ENCODE peak calls at places on chromosomes 4 and X, in nine cellular contexts. One of them, this sample, is unnamed.

GRCh38 chrX:130682990-130683389 is 220.0 kb downstream of the ENOX2 start:
- DNase-seq in Peyer's patch: no peak
- DNase-seq in progenitor cell of endocrine pancreas: no peak
- DNase-seq in astrocyte: peak
- DNase-seq in endodermal cell: no peak
- DNase-seq in natural killer cell: no peak
- DNase-seq in spleen: no peak
- DNase-seq in IMR-90: peak
- DNase-seq in cardiac fibroblast: peak
- DNase-seq in this sample: no peak

GRCh38 chr4:5747746-5748365 is 36.9 kb downstream of the EVC start:
- DNase-seq in Peyer's patch: no peak
- DNase-seq in progenitor cell of endocrine pancreas: no peak
- DNase-seq in astrocyte: peak
- DNase-seq in endodermal cell: no peak
- DNase-seq in natural killer cell: no peak
- DNase-seq in spleen: no peak
- DNase-seq in IMR-90: peak
- DNase-seq in cardiac fibroblast: peak
- DNase-seq in this sample: peak

GRCh38 chrX:39726810-39727209 is 370.9 kb downstream of the BCOR start:
- DNase-seq in Peyer's patch: no peak
- DNase-seq in progenitor cell of endocrine pancreas: no peak
- DNase-seq in astrocyte: peak
- DNase-seq in endodermal cell: no peak
- DNase-seq in natural killer cell: no peak
- DNase-seq in spleen: no peak
- DNase-seq in IMR-90: peak
- DNase-seq in cardiac fibroblast: peak
- DNase-seq in this sample: no peak

GRCh38 chrX:107654778-107655761 is 26.8 kb downstream of the PRPS1 start:
- DNase-seq in Peyer's patch: peak
- DNase-seq in progenitor cell of endocrine pancreas: peak
- DNase-seq in astrocyte: peak
- DNase-seq in endodermal cell: peak
- DNase-seq in natural killer cell: peak
- DNase-seq in spleen: peak
- DNase-seq in IMR-90: peak
- DNase-seq in cardiac fibroblast: peak
- DNase-seq in this sample: no peak

GRCh38 chrX:150693782-150694574 is 782 bp downstream of the MTMR1 start:
- DNase-seq in Peyer's patch: peak
- DNase-seq in progenitor cell of endocrine pancreas: peak
- DNase-seq in astrocyte: peak
- DNase-seq in endodermal cell: peak
- DNase-seq in natural killer cell: peak
- DNase-seq in spleen: peak
- DNase-seq in IMR-90: peak
- DNase-seq in cardiac fibroblast: peak
- DNase-seq in this sample: peak

GRCh38 chr4:26330186-26330787 is 9.5 kb downstream of the RBPJ start:
- DNase-seq in Peyer's patch: no peak
- DNase-seq in progenitor cell of endocrine pancreas: no peak
- DNase-seq in astrocyte: peak
- DNase-seq in endodermal cell: no peak
- DNase-seq in natural killer cell: no peak
- DNase-seq in spleen: no peak
- DNase-seq in IMR-90: peak
- DNase-seq in cardiac fibroblast: peak
- DNase-seq in this sample: no peak

GRCh38 chr4:38802561-38803355 is 1.8 kb downstream of the TLR1 start:
- DNase-seq in Peyer's patch: no peak
- DNase-seq in progenitor cell of endocrine pancreas: no peak
- DNase-seq in astrocyte: no peak
- DNase-seq in endodermal cell: no peak
- DNase-seq in natural killer cell: no peak
- DNase-seq in spleen: no peak
- DNase-seq in IMR-90: no peak
- DNase-seq in cardiac fibroblast: no peak
- DNase-seq in this sample: no peak

GRCh38 chrX:72201836-72202536 is 20.4 kb downstream of the PIN4 start:
- DNase-seq in Peyer's patch: no peak
- DNase-seq in progenitor cell of endocrine pancreas: no peak
- DNase-seq in astrocyte: peak
- DNase-seq in endodermal cell: no peak
- DNase-seq in natural killer cell: no peak
- DNase-seq in spleen: no peak
- DNase-seq in IMR-90: peak
- DNase-seq in cardiac fibroblast: peak
- DNase-seq in this sample: peak

GRCh38 chr4:68278045-68278444 is 32.6 kb upstream of the TMPRSS11B start:
- DNase-seq in Peyer's patch: no peak
- DNase-seq in progenitor cell of endocrine pancreas: no peak
- DNase-seq in astrocyte: no peak
- DNase-seq in endodermal cell: no peak
- DNase-seq in natural killer cell: no peak
- DNase-seq in spleen: no peak
- DNase-seq in IMR-90: no peak
- DNase-seq in cardiac fibroblast: no peak
- DNase-seq in this sample: no peak

GRCh38 chrX:123481908-123482873 is 250.7 kb downstream of the THOC2 start:
- DNase-seq in Peyer's patch: no peak
- DNase-seq in progenitor cell of endocrine pancreas: no peak
- DNase-seq in astrocyte: peak
- DNase-seq in endodermal cell: no peak
- DNase-seq in natural killer cell: no peak
- DNase-seq in spleen: no peak
- DNase-seq in IMR-90: peak
- DNase-seq in cardiac fibroblast: peak
- DNase-seq in this sample: no peak

GRCh38 chrX:9682456-9682855 is 83.2 kb downstream of the GPR143 start:
- DNase-seq in Peyer's patch: no peak
- DNase-seq in progenitor cell of endocrine pancreas: no peak
- DNase-seq in astrocyte: no peak
- DNase-seq in endodermal cell: peak
- DNase-seq in natural killer cell: no peak
- DNase-seq in spleen: no peak
- DNase-seq in IMR-90: peak
- DNase-seq in cardiac fibroblast: peak
- DNase-seq in this sample: no peak
- TF ChIP-seq CTCF in Peyer's patch: no peak
- TF ChIP-seq CTCF in progenitor cell of endocrine pancreas: peak
- TF ChIP-seq CTCF in astrocyte: no peak
- TF ChIP-seq CTCF in endodermal cell: peak
- TF ChIP-seq CTCF in natural killer cell: no peak
- TF ChIP-seq CTCF in spleen: no peak
- TF ChIP-seq CTCF in IMR-90: peak
- TF ChIP-seq CTCF in cardiac fibroblast: peak
- TF ChIP-seq CTCF in this sample: no peak

DNA sequence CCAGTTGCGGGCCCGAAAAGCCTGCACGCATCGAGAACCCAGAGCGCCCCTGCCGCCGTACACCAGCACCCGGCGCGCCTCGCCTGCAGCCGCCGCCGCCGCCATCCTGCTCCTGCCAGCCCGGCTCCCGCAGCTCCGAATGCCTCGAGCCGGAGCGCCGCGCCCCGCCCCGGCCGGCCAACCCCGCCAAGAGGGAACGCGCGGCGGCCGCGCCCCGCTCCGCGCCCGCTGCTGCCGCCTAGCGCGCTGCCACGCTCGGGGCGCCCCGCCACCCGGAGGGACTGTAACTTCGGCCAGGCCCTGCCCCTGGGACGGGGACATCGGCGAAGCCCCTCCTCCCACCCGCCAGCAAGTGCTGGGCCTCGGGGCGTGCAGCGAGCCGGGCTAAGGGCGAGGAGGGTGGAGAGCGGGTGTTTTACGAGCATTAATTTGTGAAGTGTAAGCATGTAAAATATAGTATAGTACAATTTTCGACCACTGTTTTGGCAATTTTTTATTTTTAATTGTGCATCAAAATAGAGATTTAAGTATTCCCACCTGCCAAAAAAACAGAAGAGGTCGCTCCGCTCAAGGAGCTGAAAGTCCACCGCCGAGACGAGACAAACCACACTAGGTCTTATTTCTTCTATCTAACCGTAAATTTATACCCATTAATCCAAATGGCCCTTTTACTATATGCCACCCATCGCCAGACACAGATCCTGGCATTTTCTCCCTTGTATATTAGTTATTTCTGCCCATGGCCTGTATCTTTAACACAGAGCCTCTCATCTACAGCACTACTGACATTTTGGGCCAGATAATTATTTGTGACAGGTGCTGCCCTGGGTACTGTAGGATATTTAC is at the start of gene QDPR:
- DNase-seq in Peyer's patch: peak
- DNase-seq in progenitor cell of endocrine pancreas: peak
- DNase-seq in astrocyte: peak
- DNase-seq in endodermal cell: peak
- DNase-seq in natural killer cell: peak
- DNase-seq in spleen: peak
- DNase-seq in IMR-90: peak
- DNase-seq in cardiac fibroblast: peak
- DNase-seq in this sample: no peak
- TF ChIP-seq CTCF in Peyer's patch: peak
- TF ChIP-seq CTCF in progenitor cell of endocrine pancreas: peak
- TF ChIP-seq CTCF in astrocyte: no peak
- TF ChIP-seq CTCF in endodermal cell: peak
- TF ChIP-seq CTCF in natural killer cell: peak
- TF ChIP-seq CTCF in spleen: no peak
- TF ChIP-seq CTCF in IMR-90: peak
- TF ChIP-seq CTCF in cardiac fibroblast: no peak
- TF ChIP-seq CTCF in this sample: peak

DNA sequence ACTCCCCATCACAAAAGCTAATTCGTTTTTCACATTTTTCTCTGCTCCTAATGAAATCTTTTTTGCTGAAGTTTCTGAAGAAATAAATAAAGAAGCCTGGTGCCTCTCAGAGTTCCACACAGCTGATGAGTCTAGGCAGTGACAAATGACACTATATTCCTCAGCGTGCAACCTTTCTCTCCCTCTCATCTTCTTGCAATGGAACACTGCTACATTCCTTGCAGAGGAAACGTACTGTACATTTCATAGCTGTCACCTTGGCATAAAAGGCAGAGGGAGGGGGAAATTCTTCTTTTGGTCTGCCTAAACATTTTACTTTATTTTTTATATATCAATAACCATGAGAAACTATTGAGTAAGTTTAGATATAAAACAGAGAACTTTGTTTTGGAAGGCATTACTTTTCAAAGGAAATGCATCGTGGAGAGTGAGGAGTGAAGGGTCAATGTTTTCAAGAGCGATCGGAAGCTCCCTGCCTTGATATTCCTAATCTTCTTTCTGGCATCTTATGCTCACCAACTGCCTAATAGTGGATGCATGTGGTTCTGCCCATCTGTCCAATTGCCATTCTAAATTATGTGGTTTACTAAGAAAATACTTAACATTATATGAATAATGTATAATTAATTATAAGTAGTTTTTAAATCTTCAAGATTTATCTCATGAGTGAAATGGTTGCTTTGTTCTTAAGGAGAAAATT is 29.4 kb downstream of the SNCA start:
- DNase-seq in Peyer's patch: no peak
- DNase-seq in progenitor cell of endocrine pancreas: no peak
- DNase-seq in astrocyte: no peak
- DNase-seq in endodermal cell: no peak
- DNase-seq in natural killer cell: no peak
- DNase-seq in spleen: no peak
- DNase-seq in IMR-90: no peak
- DNase-seq in cardiac fibroblast: no peak
- DNase-seq in this sample: no peak
- TF ChIP-seq CTCF in Peyer's patch: no peak
- TF ChIP-seq CTCF in progenitor cell of endocrine pancreas: no peak
- TF ChIP-seq CTCF in astrocyte: no peak
- TF ChIP-seq CTCF in endodermal cell: no peak
- TF ChIP-seq CTCF in natural killer cell: no peak
- TF ChIP-seq CTCF in spleen: no peak
- TF ChIP-seq CTCF in IMR-90: no peak
- TF ChIP-seq CTCF in cardiac fibroblast: no peak
- TF ChIP-seq CTCF in this sample: no peak

GRCh38 chrX:19122641-19123009 is 357 bp upstream of the ADGRG2 start:
- DNase-seq in Peyer's patch: no peak
- DNase-seq in progenitor cell of endocrine pancreas: no peak
- DNase-seq in astrocyte: no peak
- DNase-seq in endodermal cell: no peak
- DNase-seq in natural killer cell: no peak
- DNase-seq in spleen: no peak
- DNase-seq in IMR-90: no peak
- DNase-seq in cardiac fibroblast: no peak
- DNase-seq in this sample: no peak

GRCh38 chrX:19127649-19128168 is 5.4 kb upstream of the ADGRG2 start:
- DNase-seq in Peyer's patch: no peak
- DNase-seq in progenitor cell of endocrine pancreas: no peak
- DNase-seq in astrocyte: no peak
- DNase-seq in endodermal cell: no peak
- DNase-seq in natural killer cell: no peak
- DNase-seq in spleen: no peak
- DNase-seq in IMR-90: no peak
- DNase-seq in cardiac fibroblast: peak
- DNase-seq in this sample: no peak

GRCh38 chrX:19121466-19121865 is 802 bp downstream of the ADGRG2 start:
- DNase-seq in Peyer's patch: no peak
- DNase-seq in progenitor cell of endocrine pancreas: no peak
- DNase-seq in astrocyte: no peak
- DNase-seq in endodermal cell: peak
- DNase-seq in natural killer cell: no peak
- DNase-seq in spleen: no peak
- DNase-seq in IMR-90: no peak
- DNase-seq in cardiac fibroblast: no peak
- DNase-seq in this sample: no peak

GRCh38 chrX:19121898-19122640 is at the start of gene ADGRG2:
- DNase-seq in Peyer's patch: no peak
- DNase-seq in progenitor cell of endocrine pancreas: peak
- DNase-seq in astrocyte: peak
- DNase-seq in endodermal cell: peak
- DNase-seq in natural killer cell: no peak
- DNase-seq in spleen: no peak
- DNase-seq in IMR-90: peak
- DNase-seq in cardiac fibroblast: peak
- DNase-seq in this sample: no peak
- TF ChIP-seq CTCF in Peyer's patch: no peak
- TF ChIP-seq CTCF in progenitor cell of endocrine pancreas: no peak
- TF ChIP-seq CTCF in astrocyte: no peak
- TF ChIP-seq CTCF in endodermal cell: no peak
- TF ChIP-seq CTCF in natural killer cell: no peak
- TF ChIP-seq CTCF in spleen: no peak
- TF ChIP-seq CTCF in IMR-90: peak
- TF ChIP-seq CTCF in cardiac fibroblast: no peak
- TF ChIP-seq CTCF in this sample: peak

DNA sequence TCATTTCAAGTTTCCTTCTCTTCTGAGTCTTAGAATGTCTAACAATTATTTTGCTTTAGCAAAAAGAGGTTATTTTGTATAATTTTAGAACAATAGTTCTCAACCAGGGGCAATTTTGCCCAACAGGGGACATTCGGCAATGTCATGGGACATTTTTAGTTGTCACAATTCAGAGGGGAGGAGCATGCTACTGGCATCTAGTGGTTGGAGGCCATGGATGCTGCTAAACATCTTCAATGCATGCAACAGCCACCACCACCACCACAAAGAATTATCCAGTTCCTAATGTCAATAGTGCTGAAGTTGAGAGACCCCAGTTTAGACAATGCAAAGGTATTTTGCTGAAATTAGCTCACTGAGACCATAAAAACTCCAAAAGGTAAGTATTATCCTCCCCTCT is 122.5 kb downstream of the ARHGAP6 start:
- DNase-seq in Peyer's patch: no peak
- DNase-seq in progenitor cell of endocrine pancreas: no peak
- DNase-seq in astrocyte: no peak
- DNase-seq in endodermal cell: no peak
- DNase-seq in natural killer cell: no peak
- DNase-seq in spleen: no peak
- DNase-seq in IMR-90: no peak
- DNase-seq in cardiac fibroblast: no peak
- DNase-seq in this sample: no peak
- TF ChIP-seq CTCF in Peyer's patch: no peak
- TF ChIP-seq CTCF in progenitor cell of endocrine pancreas: no peak
- TF ChIP-seq CTCF in astrocyte: no peak
- TF ChIP-seq CTCF in endodermal cell: peak
- TF ChIP-seq CTCF in natural killer cell: no peak
- TF ChIP-seq CTCF in spleen: no peak
- TF ChIP-seq CTCF in IMR-90: no peak
- TF ChIP-seq CTCF in cardiac fibroblast: no peak
- TF ChIP-seq CTCF in this sample: no peak